ENCODE peak calls at places on chromosomes 16 and 17, in four cellular contexts. Z is stomach, N is A549, A is ascending aorta. E is an unnamed sample. For H3K4me1, the result is how much of the 10 kb centered on the place peaks cover.

GRCh38 chr17:83145831-83146230 is 66.4 kb downstream of the METRNL start:
- DNase-seq in Z (no peak), N (no peak), A (no peak), E (no peak)

GRCh38 chr16:1991135-1991551 is 1.4 kb downstream of the SYNGR3 start:
- DNase-seq in Z (peak), N (no peak), A (no peak), E (no peak)

GRCh38 chr16:1688807-1689560 is 10.9 kb downstream of the JPT2 start:
- DNase-seq in Z (peak), N (peak), A (peak), E (peak)

GRCh38 chr17:19378416-19379293 is at the start of gene MAPK7:
- DNase-seq in Z (no peak), N (no peak), A (no peak), E (no peak)

GRCh38 chr16:72924918-72925630 is 122.9 kb downstream of the ZFHX3 start:
- DNase-seq in Z (peak), N (no peak), A (no peak), E (no peak)

GRCh38 chr17:35056013-35056412 is 7.5 kb downstream of the RFFL start:
- DNase-seq in Z (no peak), N (no peak), A (no peak), E (no peak)

GRCh38 chr16:88769617-88770458 is 15.2 kb downstream of the PIEZO1 start:
- DNase-seq in Z (no peak), N (peak), A (no peak), E (peak)

GRCh38 chr16:88455610-88456355 is 2.7 kb downstream of the ZFPM1 start:
- DNase-seq in Z (peak), N (peak), A (no peak), E (no peak)

GRCh38 chr16:77905356-77905920 is 116.9 kb upstream of the CLEC3A start:
- DNase-seq in Z (no peak), N (peak), A (no peak), E (no peak)

GRCh38 chr16:67969286-67970039 is 1.0 kb upstream of the SLC12A4 start:
- DNase-seq in Z (no peak), N (no peak), A (no peak), E (no peak)

GRCh38 chr16:4260360-4260759 is 12.5 kb downstream of the TFAP4 start:
- DNase-seq in Z (peak), N (no peak), A (no peak), E (no peak)

GRCh38 chr17:3916013-3916696 is at the start of gene P2RX1:
- DNase-seq in Z (peak), N (no peak), A (no peak), E (peak)

GRCh38 chr17:29167393-29168078 is 12.7 kb downstream of the MYO18A start:
- DNase-seq in Z (no peak), N (no peak), A (no peak), E (no peak)

GRCh38 chr16:11916524-11917285 is 949 bp upstream of the GSPT1 start:
- DNase-seq in Z (peak), N (peak), A (peak), E (peak)

GRCh38 chr17:12545877-12546513 is 119.7 kb upstream of the MYOCD start:
- DNase-seq in Z (no peak), N (peak), A (no peak), E (peak)

GRCh38 chr17:17680477-17681186 is 626 bp upstream of the RAI1 start:
- DNase-seq in Z (no peak), N (no peak), A (no peak), E (no peak)

GRCh38 chr17:78474631-78475146 is 96.2 kb downstream of the PGS1 start:
- DNase-seq in Z (peak), N (no peak), A (no peak), E (no peak)

GRCh38 chr16:69928856-69929400 is 22.2 kb upstream of the CLEC18A start:
- DNase-seq in Z (no peak), N (no peak), A (no peak), E (peak)

GRCh38 chr16:87335968-87336849 is 19.0 kb upstream of the C16orf95 start:
- DNase-seq in Z (no peak), N (no peak), A (no peak), E (no peak)

GRCh38 chr17:82876149-82876548 is 36.3 kb upstream of the ZNF750 start:
- DNase-seq in Z (no peak), N (no peak), A (no peak), E (peak)

GRCh38 chr17:61641715-61642114 is 50.7 kb upstream of the NACA2 start:
- DNase-seq in Z (no peak), N (no peak), A (no peak), E (no peak)
- H3K4me1 ChIP-seq in Z (under half), N (under half), A (under half), E (under half)

DNA sequence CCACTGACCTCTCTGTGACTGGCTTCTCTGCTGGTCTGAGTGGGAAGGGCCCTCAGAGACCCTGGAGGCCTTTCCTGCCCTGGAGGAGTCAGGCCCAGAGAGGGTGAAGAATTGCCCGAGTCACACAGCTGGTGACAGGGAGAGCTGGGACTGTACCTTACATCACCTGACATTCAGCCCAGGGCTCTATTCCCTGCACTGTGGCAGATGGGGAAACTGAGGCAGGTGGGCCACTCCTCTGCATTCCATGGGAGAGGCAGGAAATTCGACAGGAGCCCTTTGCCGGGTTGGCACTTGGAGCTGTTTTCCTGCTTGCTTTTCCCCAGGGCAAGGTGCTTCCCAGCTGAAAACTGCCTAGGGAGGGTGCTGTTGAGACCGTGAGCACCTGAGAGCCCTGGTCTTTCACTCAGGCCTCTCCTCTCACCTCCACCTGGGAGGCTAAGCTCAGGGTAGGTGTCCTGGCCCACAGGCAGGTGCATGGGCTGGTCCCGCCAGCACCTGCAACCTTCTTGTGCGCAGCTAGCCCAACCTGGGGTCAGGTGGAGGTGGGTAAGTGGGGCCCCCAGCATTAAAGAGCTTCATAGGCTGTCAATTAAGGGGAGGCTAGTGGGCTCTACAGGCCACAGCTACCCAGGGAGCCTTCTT is 8.5 kb downstream of the ADCY7 start:
- DNase-seq in Z (no peak), N (no peak), A (no peak), E (no peak)
- H3K27ac ChIP-seq in Z (peak), N (no peak), A (peak), E (no peak)

DNA sequence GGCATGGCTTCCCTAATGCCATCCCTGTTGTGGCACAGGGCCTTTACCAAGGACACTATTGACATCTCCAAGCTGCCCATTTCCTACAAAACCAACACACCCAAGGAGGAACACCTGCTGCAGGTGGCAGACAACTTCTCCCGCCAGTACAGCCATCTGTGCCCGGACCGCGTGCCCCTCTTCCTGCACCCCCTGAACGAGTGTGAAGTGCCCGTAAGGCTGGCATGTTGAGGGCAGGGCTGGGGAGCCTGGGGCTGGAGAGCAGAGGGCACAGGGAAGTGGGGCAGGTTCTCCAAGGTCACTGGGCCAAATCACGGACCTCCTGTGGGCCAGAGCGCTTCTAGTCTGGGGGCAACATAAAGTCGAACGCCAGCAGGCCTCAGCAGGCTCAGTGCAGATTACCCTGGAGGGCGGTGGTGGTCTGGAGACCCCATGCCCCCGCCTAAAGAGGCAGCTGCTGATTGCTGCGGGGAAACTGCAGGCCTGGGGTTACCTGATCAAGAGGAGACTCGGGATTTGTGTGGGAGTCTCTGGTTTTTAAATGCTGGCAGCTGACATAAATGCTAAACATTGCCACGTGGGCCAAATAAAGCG is 4.3 kb downstream of the DRC7 start:
- DNase-seq in Z (peak), N (no peak), A (peak), E (no peak)
- H3K4me1 ChIP-seq in Z (under half), N (under half), A (under half), E (under half)

GRCh38 chr16:48330133-48330846 is 54.9 kb downstream of the SIAH1 start:
- DNase-seq in Z (no peak), N (no peak), A (no peak), E (no peak)
- H3K27ac ChIP-seq in Z (no peak), N (no peak), A (no peak), E (no peak)

DNA sequence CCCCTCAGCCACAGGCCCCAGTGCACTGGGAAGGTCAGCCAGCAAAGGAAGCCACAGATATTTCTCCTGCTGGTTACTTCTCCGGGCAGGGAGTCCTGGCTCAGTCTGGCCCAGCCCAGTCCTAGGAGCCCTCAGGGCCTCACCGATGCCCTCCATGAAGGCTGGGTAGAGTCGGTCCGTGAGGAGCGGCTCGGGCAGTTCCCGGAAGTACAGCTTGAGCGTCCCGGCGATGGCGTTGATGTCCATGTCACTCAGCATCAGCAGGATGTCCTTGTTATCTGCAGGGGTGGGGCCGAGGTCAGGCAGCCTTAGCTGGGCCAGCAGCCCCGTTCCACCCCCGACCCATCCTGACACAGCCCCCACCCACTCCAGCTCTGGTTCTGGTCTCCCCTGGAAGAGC is 13.7 kb downstream of the TIMM22 start:
- DNase-seq in Z (no peak), N (no peak), A (no peak), E (no peak)
- H3K4me1 ChIP-seq in Z (under half), N (under half), A (under half), E (under half)

GRCh38 chr17:79487149-79487548 is 123.7 kb downstream of the RBFOX3 start:
- DNase-seq in Z (no peak), N (no peak), A (no peak), E (no peak)
- H3K27ac ChIP-seq in Z (no peak), N (no peak), A (no peak), E (no peak)

GRCh38 chr17:49898547-49899490 is 51.0 kb upstream of the TAC4 start:
- DNase-seq in Z (no peak), N (peak), A (no peak), E (no peak)
- H3K4me1 ChIP-seq in Z (under half), N (under half), A (under half), E (under half)

E was measured in SJSA1.